ENCODE peak calls at places on chromosomes 11 and 22, in seven cellular contexts. K is astrocyte of the cerebellum, H is AG09309, N is A549, O is GM10248, Q is ascending aorta, I is epithelial cell of esophagus. S is an unnamed sample.

GRCh38 chr11:61122761-61123160 is 20.5 kb downstream of the CD5 start:
- DNase-seq in N (no peak), O (no peak), Q (no peak), I (no peak), K (no peak), H (no peak), S (no peak)

GRCh38 chr11:94342250-94342649 is 37.9 kb downstream of the IZUMO1R start:
- DNase-seq in K (no peak), H (no peak), O (no peak), I (no peak), Q (no peak), N (no peak), S (no peak)

GRCh38 chr11:61728066-61728939 is 24.1 kb upstream of the MYRF start:
- DNase-seq in N (no peak), K (no peak), O (peak; percentile 57), I (no peak), H (no peak), Q (no peak), S (no peak)

GRCh38 chr11:69476715-69477025 is 4.8 kb upstream of the LINC01488 start:
- DNase-seq in I (no peak), O (no peak), H (no peak), Q (no peak), K (no peak), N (no peak), S (no peak)

GRCh38 chr11:62599909-62600308 is 1.8 kb downstream of the MTA2 start:
- DNase-seq in Q (no peak), I (peak; percentile 97), O (no peak), K (no peak), N (no peak), H (no peak), S (no peak)

GRCh38 chr11:86727105-86727504 is 54.7 kb upstream of the ME3 start:
- DNase-seq in N (no peak), O (no peak), I (no peak), H (no peak), K (no peak), Q (no peak), S (no peak)

GRCh38 chr11:61756452-61757212 is 4.2 kb downstream of the MYRF start:
- DNase-seq in H (no peak), N (peak; percentile 94), Q (no peak), I (no peak), K (no peak), O (peak; percentile 89), S (no peak)

GRCh38 chr11:13883042-13883441 is 79.5 kb upstream of the SPON1 start:
- DNase-seq in O (no peak), K (no peak), I (no peak), N (no peak), Q (no peak), H (no peak), S (no peak)

GRCh38 chr22:25716637-25717036 is 25.4 kb upstream of the MYO18B start:
- DNase-seq in I (no peak), O (no peak), Q (no peak), N (no peak), K (no peak), H (no peak), S (no peak)

GRCh38 chr11:134535029-134536025 is 123.3 kb upstream of the B3GAT1 start:
- DNase-seq in K (no peak), Q (no peak), H (no peak), N (no peak), I (no peak), O (no peak), S (no peak)

GRCh38 chr11:3703383-3703782 is 32.2 kb upstream of the CHRNA10 start:
- DNase-seq in O (no peak), N (no peak), I (no peak), Q (no peak), H (no peak), K (no peak), S (no peak)

GRCh38 chr11:82577246-82577645 is 156.4 kb downstream of the FAM181B start:
- DNase-seq in K (no peak), O (no peak), I (no peak), H (no peak), Q (no peak), N (no peak), S (no peak)

GRCh38 chr11:121067453-121067852 is 33.6 kb upstream of the TECTA start:
- DNase-seq in H (no peak), O (no peak), N (no peak), I (no peak), Q (no peak), K (no peak), S (no peak)

GRCh38 chr11:77201991-77202841 is 74.2 kb downstream of the MYO7A start:
- DNase-seq in Q (peak; percentile 4), N (no peak), O (no peak), I (no peak), K (no peak), H (no peak), S (no peak)

GRCh38 chr11:134988495-134988894 is 576.5 kb upstream of the B3GAT1 start:
- DNase-seq in H (no peak), O (no peak), I (no peak), N (no peak), K (no peak), Q (no peak), S (no peak)

GRCh38 chr22:49372111-49372529 is 455.6 kb downstream of the BRD1 start:
- DNase-seq in O (no peak), N (no peak), K (no peak), H (no peak), I (no peak), Q (no peak), S (peak; percentile 1)

GRCh38 chr22:49373801-49374226 is 453.9 kb downstream of the BRD1 start:
- DNase-seq in H (no peak), N (no peak), I (no peak), Q (no peak), O (no peak), K (no peak), S (peak; percentile 2)

GRCh38 chr22:49371325-49372110 is 456.2 kb downstream of the BRD1 start:
- DNase-seq in K (no peak), I (no peak), O (no peak), N (no peak), Q (no peak), H (no peak), S (peak; percentile 2)

GRCh38 chr22:49373289-49373666 is 454.4 kb downstream of the BRD1 start:
- DNase-seq in H (no peak), O (no peak), I (no peak), Q (no peak), N (no peak), K (no peak), S (peak; percentile 2)

DNA sequence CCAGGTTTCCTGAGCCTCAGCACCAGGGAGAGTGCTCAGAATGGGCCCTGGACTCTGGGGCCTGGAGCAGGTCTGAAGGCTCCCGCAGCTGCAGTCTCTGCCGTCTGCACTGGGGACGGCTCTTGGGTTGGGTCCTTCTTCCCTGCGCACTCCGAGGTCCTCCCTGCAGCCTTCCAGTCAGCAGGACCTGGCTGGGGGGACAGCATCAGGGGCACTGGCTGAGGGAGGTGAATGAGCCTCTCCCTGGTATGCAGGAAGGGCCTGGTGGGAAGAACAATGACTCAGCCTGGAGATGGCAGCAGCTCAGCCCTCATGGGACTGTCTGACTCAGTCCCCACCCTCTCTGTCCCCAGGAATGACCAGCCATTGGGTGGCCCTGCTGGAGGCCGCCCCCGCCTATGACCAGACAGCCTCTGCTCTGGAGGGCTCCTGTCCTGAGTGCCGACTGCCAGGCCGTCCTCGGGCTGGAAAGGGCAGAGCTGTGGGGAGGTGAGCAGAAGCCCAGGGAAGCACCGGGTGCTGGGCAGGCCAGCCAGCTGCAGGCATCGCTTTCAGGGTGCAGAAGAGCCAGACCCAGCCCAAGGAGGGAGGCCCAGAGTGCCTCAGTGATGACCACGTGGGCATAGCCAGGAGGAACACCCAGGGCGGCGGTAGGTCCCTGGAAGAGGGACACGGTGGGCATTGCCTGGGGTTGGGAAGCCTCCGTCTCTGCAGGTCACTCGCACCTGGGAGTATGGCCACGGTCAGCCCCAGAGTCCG is 455.0 kb downstream of the BRD1 start:
- DNase-seq in K (no peak), Q (no peak), N (peak; percentile 36), H (no peak), I (no peak), O (no peak), S (peak; percentile 9)
- TF ChIP-seq CTCF in K (no peak), Q (no peak), N (no peak), H (no peak), I (no peak), O (no peak), S (no peak)

DNA sequence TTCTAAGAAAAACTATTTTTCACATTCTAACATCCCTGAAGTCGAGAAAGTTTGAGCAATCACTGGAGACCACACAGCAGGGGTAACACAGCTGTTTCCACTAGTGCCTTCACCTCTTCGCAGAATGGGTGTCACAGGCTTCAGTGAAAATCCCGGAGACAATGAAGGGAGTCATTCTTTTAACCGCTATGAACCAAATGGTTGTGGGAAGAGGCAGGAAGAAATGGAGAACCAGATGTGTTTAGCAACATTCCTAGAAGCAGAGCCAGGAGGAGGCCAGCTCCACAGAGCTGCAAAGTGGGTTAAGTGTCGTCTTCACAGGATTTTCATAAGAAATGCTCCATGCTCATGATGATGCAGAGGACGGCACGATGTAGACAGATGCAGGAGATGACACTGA is 221.1 kb downstream of the LARGE1 start:
- DNase-seq in I (no peak), K (no peak), Q (no peak), H (no peak), N (no peak), O (no peak), S (no peak)
- TF ChIP-seq CTCF in I (no peak), K (no peak), Q (no peak), H (no peak), N (no peak), O (no peak), S (no peak)

GRCh38 chr11:9972917-9973504 is 309.1 kb downstream of the SWAP70 start:
- DNase-seq in K (peak; percentile 37), Q (no peak), O (peak; percentile 77), I (peak; percentile 55), N (peak; percentile 63), H (peak; percentile 40), S (peak; percentile 25)
- TF ChIP-seq CTCF in K (peak; percentile 71), Q (peak; percentile 78), O (peak; percentile 66), I (peak; percentile 78), N (peak; percentile 89), H (peak; percentile 76), S (peak; percentile 60)

GRCh38 chr22:26990503-26991189 is 333.3 kb downstream of the MIAT start:
- DNase-seq in H (no peak), O (no peak), Q (no peak), I (no peak), N (no peak), K (no peak), S (no peak)

GRCh38 chr22:26985217-26985616 is 327.8 kb downstream of the MIAT start:
- DNase-seq in Q (no peak), H (no peak), K (no peak), I (no peak), N (no peak), O (no peak), S (no peak)

GRCh38 chr22:26986051-26986881 is 328.9 kb downstream of the MIAT start:
- DNase-seq in O (no peak), H (no peak), N (no peak), I (no peak), Q (no peak), K (no peak), S (no peak)

GRCh38 chr22:26983311-26983710 is 325.9 kb downstream of the MIAT start:
- DNase-seq in N (no peak), O (no peak), H (no peak), Q (no peak), I (peak; percentile 39), K (no peak), S (no peak)

DNA sequence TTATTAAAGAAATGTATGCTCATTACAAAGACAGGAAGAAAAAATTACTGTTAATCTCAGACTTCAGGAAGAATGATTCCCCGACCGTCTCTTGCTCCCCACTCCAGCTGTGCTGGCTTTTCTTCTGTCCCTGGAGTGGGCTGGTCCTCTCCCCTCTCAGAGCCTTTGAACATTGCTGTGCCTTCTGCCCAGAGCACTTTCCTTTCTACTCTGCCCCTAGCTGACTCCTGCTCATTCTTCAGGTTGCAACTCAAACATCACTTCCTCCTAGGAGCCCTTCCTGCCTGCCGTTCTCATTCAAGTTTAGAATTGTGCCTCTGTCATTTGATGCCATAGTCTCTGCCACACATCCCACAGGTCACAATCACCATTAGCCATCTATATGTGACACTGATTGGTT is 329.5 kb downstream of the MIAT start:
- DNase-seq in K (no peak), N (no peak), I (no peak), H (no peak), O (no peak), Q (no peak), S (no peak)
- TF ChIP-seq CTCF in K (no peak), N (no peak), I (no peak), H (no peak), O (no peak), Q (no peak), S (no peak)

S was measured in endothelial cell.